ENCODE peak calls at places on chromosomes 11 and 22, in five cellular contexts. One of them, this sample, is unnamed.

GRCh38 chr11:61532136-61533038 is 23.8 kb downstream of the LRRC10B start:
- DNase-seq in RPMI7951: peak
- DNase-seq in stimulated activated CD8-positive, alpha-beta memory T cell treated with anti-CD3 and anti-CD28 coated beads, Interleukin-7, amount 100 ng/mL, for 24 hours: no peak
- DNase-seq in stimulated activated CD4-positive, alpha-beta T cell treated with anti-CD3 and anti-CD28 coated beads, TNF-alpha, amount 100 ng/mL, for 4 hours: no peak
- DNase-seq in adrenal gland: peak
- DNase-seq in this sample: no peak

GRCh38 chr22:19869497-19870152 is 15.0 kb upstream of the GNB1L start:
- DNase-seq in RPMI7951: no peak
- DNase-seq in stimulated activated CD8-positive, alpha-beta memory T cell treated with anti-CD3 and anti-CD28 coated beads, Interleukin-7, amount 100 ng/mL, for 24 hours: no peak
- DNase-seq in stimulated activated CD4-positive, alpha-beta T cell treated with anti-CD3 and anti-CD28 coated beads, TNF-alpha, amount 100 ng/mL, for 4 hours: no peak
- DNase-seq in adrenal gland: peak
- DNase-seq in this sample: no peak

GRCh38 chr22:37409557-37409956 is 17.7 kb downstream of the ELFN2 start:
- DNase-seq in RPMI7951: no peak
- DNase-seq in stimulated activated CD8-positive, alpha-beta memory T cell treated with anti-CD3 and anti-CD28 coated beads, Interleukin-7, amount 100 ng/mL, for 24 hours: no peak
- DNase-seq in stimulated activated CD4-positive, alpha-beta T cell treated with anti-CD3 and anti-CD28 coated beads, TNF-alpha, amount 100 ng/mL, for 4 hours: no peak
- DNase-seq in adrenal gland: no peak
- DNase-seq in this sample: no peak

GRCh38 chr11:69636870-69637600 is 3.9 kb upstream of the CCND1 start:
- DNase-seq in RPMI7951: no peak
- DNase-seq in stimulated activated CD8-positive, alpha-beta memory T cell treated with anti-CD3 and anti-CD28 coated beads, Interleukin-7, amount 100 ng/mL, for 24 hours: no peak
- DNase-seq in stimulated activated CD4-positive, alpha-beta T cell treated with anti-CD3 and anti-CD28 coated beads, TNF-alpha, amount 100 ng/mL, for 4 hours: no peak
- DNase-seq in adrenal gland: no peak
- DNase-seq in this sample: no peak

GRCh38 chr11:46554205-46555162 is 39.3 kb downstream of the AMBRA1 start:
- DNase-seq in RPMI7951: peak
- DNase-seq in stimulated activated CD8-positive, alpha-beta memory T cell treated with anti-CD3 and anti-CD28 coated beads, Interleukin-7, amount 100 ng/mL, for 24 hours: no peak
- DNase-seq in stimulated activated CD4-positive, alpha-beta T cell treated with anti-CD3 and anti-CD28 coated beads, TNF-alpha, amount 100 ng/mL, for 4 hours: no peak
- DNase-seq in adrenal gland: no peak
- DNase-seq in this sample: peak

GRCh38 chr11:43806976-43807375 is 73.7 kb upstream of the ALKBH3 start:
- DNase-seq in RPMI7951: no peak
- DNase-seq in stimulated activated CD8-positive, alpha-beta memory T cell treated with anti-CD3 and anti-CD28 coated beads, Interleukin-7, amount 100 ng/mL, for 24 hours: no peak
- DNase-seq in stimulated activated CD4-positive, alpha-beta T cell treated with anti-CD3 and anti-CD28 coated beads, TNF-alpha, amount 100 ng/mL, for 4 hours: no peak
- DNase-seq in adrenal gland: no peak
- DNase-seq in this sample: no peak

GRCh38 chr11:11636671-11637070 is 14.9 kb upstream of the GALNT18 start:
- DNase-seq in RPMI7951: no peak
- DNase-seq in stimulated activated CD8-positive, alpha-beta memory T cell treated with anti-CD3 and anti-CD28 coated beads, Interleukin-7, amount 100 ng/mL, for 24 hours: no peak
- DNase-seq in stimulated activated CD4-positive, alpha-beta T cell treated with anti-CD3 and anti-CD28 coated beads, TNF-alpha, amount 100 ng/mL, for 4 hours: no peak
- DNase-seq in adrenal gland: no peak
- DNase-seq in this sample: no peak

GRCh38 chr22:46590334-46590733 is 29.9 kb upstream of the GRAMD4 start:
- DNase-seq in RPMI7951: no peak
- DNase-seq in stimulated activated CD8-positive, alpha-beta memory T cell treated with anti-CD3 and anti-CD28 coated beads, Interleukin-7, amount 100 ng/mL, for 24 hours: no peak
- DNase-seq in stimulated activated CD4-positive, alpha-beta T cell treated with anti-CD3 and anti-CD28 coated beads, TNF-alpha, amount 100 ng/mL, for 4 hours: no peak
- DNase-seq in adrenal gland: no peak
- DNase-seq in this sample: no peak

GRCh38 chr11:8202428-8203160 is 33.8 kb upstream of the RIC3 start:
- DNase-seq in RPMI7951: no peak
- DNase-seq in stimulated activated CD8-positive, alpha-beta memory T cell treated with anti-CD3 and anti-CD28 coated beads, Interleukin-7, amount 100 ng/mL, for 24 hours: no peak
- DNase-seq in stimulated activated CD4-positive, alpha-beta T cell treated with anti-CD3 and anti-CD28 coated beads, TNF-alpha, amount 100 ng/mL, for 4 hours: no peak
- DNase-seq in adrenal gland: no peak
- DNase-seq in this sample: no peak

GRCh38 chr11:58622344-58622743 is at the start of gene CNTF:
- DNase-seq in RPMI7951: peak
- DNase-seq in stimulated activated CD8-positive, alpha-beta memory T cell treated with anti-CD3 and anti-CD28 coated beads, Interleukin-7, amount 100 ng/mL, for 24 hours: no peak
- DNase-seq in stimulated activated CD4-positive, alpha-beta T cell treated with anti-CD3 and anti-CD28 coated beads, TNF-alpha, amount 100 ng/mL, for 4 hours: no peak
- DNase-seq in adrenal gland: no peak
- DNase-seq in this sample: no peak

GRCh38 chr11:6259638-6260019 is at the start of gene CCKBR:
- DNase-seq in RPMI7951: no peak
- DNase-seq in stimulated activated CD8-positive, alpha-beta memory T cell treated with anti-CD3 and anti-CD28 coated beads, Interleukin-7, amount 100 ng/mL, for 24 hours: no peak
- DNase-seq in stimulated activated CD4-positive, alpha-beta T cell treated with anti-CD3 and anti-CD28 coated beads, TNF-alpha, amount 100 ng/mL, for 4 hours: no peak
- DNase-seq in adrenal gland: peak
- DNase-seq in this sample: no peak

GRCh38 chr11:71406681-71407080 is 41.5 kb downstream of the DHCR7 start:
- DNase-seq in RPMI7951: no peak
- DNase-seq in stimulated activated CD8-positive, alpha-beta memory T cell treated with anti-CD3 and anti-CD28 coated beads, Interleukin-7, amount 100 ng/mL, for 24 hours: no peak
- DNase-seq in stimulated activated CD4-positive, alpha-beta T cell treated with anti-CD3 and anti-CD28 coated beads, TNF-alpha, amount 100 ng/mL, for 4 hours: no peak
- DNase-seq in adrenal gland: no peak
- DNase-seq in this sample: no peak

GRCh38 chr11:68903631-68904457 is at the start of the genes IGHMBP2 and MRPL21:
- DNase-seq in RPMI7951: peak
- DNase-seq in stimulated activated CD8-positive, alpha-beta memory T cell treated with anti-CD3 and anti-CD28 coated beads, Interleukin-7, amount 100 ng/mL, for 24 hours: peak
- DNase-seq in stimulated activated CD4-positive, alpha-beta T cell treated with anti-CD3 and anti-CD28 coated beads, TNF-alpha, amount 100 ng/mL, for 4 hours: peak
- DNase-seq in adrenal gland: peak
- DNase-seq in this sample: peak

GRCh38 chr11:30196400-30197206 is 34.2 kb upstream of the FSHB start:
- DNase-seq in RPMI7951: peak
- DNase-seq in stimulated activated CD8-positive, alpha-beta memory T cell treated with anti-CD3 and anti-CD28 coated beads, Interleukin-7, amount 100 ng/mL, for 24 hours: peak
- DNase-seq in stimulated activated CD4-positive, alpha-beta T cell treated with anti-CD3 and anti-CD28 coated beads, TNF-alpha, amount 100 ng/mL, for 4 hours: peak
- DNase-seq in adrenal gland: peak
- DNase-seq in this sample: peak

GRCh38 chr11:111849631-111850030 is 21.8 kb downstream of the ALG9 start:
- DNase-seq in RPMI7951: no peak
- DNase-seq in stimulated activated CD8-positive, alpha-beta memory T cell treated with anti-CD3 and anti-CD28 coated beads, Interleukin-7, amount 100 ng/mL, for 24 hours: no peak
- DNase-seq in stimulated activated CD4-positive, alpha-beta T cell treated with anti-CD3 and anti-CD28 coated beads, TNF-alpha, amount 100 ng/mL, for 4 hours: no peak
- DNase-seq in adrenal gland: no peak
- DNase-seq in this sample: no peak

GRCh38 chr11:91872216-91872615 is 352.4 kb upstream of the FAT3 start:
- DNase-seq in RPMI7951: no peak
- DNase-seq in stimulated activated CD8-positive, alpha-beta memory T cell treated with anti-CD3 and anti-CD28 coated beads, Interleukin-7, amount 100 ng/mL, for 24 hours: no peak
- DNase-seq in stimulated activated CD4-positive, alpha-beta T cell treated with anti-CD3 and anti-CD28 coated beads, TNF-alpha, amount 100 ng/mL, for 4 hours: no peak
- DNase-seq in adrenal gland: no peak
- DNase-seq in this sample: no peak

GRCh38 chr11:1542267-1542666 is 29.8 kb downstream of the DUSP8 start:
- DNase-seq in RPMI7951: no peak
- DNase-seq in stimulated activated CD8-positive, alpha-beta memory T cell treated with anti-CD3 and anti-CD28 coated beads, Interleukin-7, amount 100 ng/mL, for 24 hours: no peak
- DNase-seq in stimulated activated CD4-positive, alpha-beta T cell treated with anti-CD3 and anti-CD28 coated beads, TNF-alpha, amount 100 ng/mL, for 4 hours: no peak
- DNase-seq in adrenal gland: no peak
- DNase-seq in this sample: no peak

GRCh38 chr11:125313271-125314222 is 149.0 kb downstream of the PKNOX2 start:
- DNase-seq in RPMI7951: peak
- DNase-seq in stimulated activated CD8-positive, alpha-beta memory T cell treated with anti-CD3 and anti-CD28 coated beads, Interleukin-7, amount 100 ng/mL, for 24 hours: no peak
- DNase-seq in stimulated activated CD4-positive, alpha-beta T cell treated with anti-CD3 and anti-CD28 coated beads, TNF-alpha, amount 100 ng/mL, for 4 hours: no peak
- DNase-seq in adrenal gland: no peak
- DNase-seq in this sample: no peak

GRCh38 chr22:27433585-27434190 is 367.9 kb downstream of the MN1 start:
- DNase-seq in RPMI7951: no peak
- DNase-seq in stimulated activated CD8-positive, alpha-beta memory T cell treated with anti-CD3 and anti-CD28 coated beads, Interleukin-7, amount 100 ng/mL, for 24 hours: no peak
- DNase-seq in stimulated activated CD4-positive, alpha-beta T cell treated with anti-CD3 and anti-CD28 coated beads, TNF-alpha, amount 100 ng/mL, for 4 hours: no peak
- DNase-seq in adrenal gland: no peak
- DNase-seq in this sample: no peak

GRCh38 chr11:1151366-1152315 is 6.1 kb upstream of the MUC5AC start:
- DNase-seq in RPMI7951: no peak
- DNase-seq in stimulated activated CD8-positive, alpha-beta memory T cell treated with anti-CD3 and anti-CD28 coated beads, Interleukin-7, amount 100 ng/mL, for 24 hours: no peak
- DNase-seq in stimulated activated CD4-positive, alpha-beta T cell treated with anti-CD3 and anti-CD28 coated beads, TNF-alpha, amount 100 ng/mL, for 4 hours: no peak
- DNase-seq in adrenal gland: no peak
- DNase-seq in this sample: no peak

GRCh38 chr22:29654420-29654819 is 51.0 kb downstream of the NF2 start:
- DNase-seq in RPMI7951: no peak
- DNase-seq in stimulated activated CD8-positive, alpha-beta memory T cell treated with anti-CD3 and anti-CD28 coated beads, Interleukin-7, amount 100 ng/mL, for 24 hours: no peak
- DNase-seq in stimulated activated CD4-positive, alpha-beta T cell treated with anti-CD3 and anti-CD28 coated beads, TNF-alpha, amount 100 ng/mL, for 4 hours: no peak
- DNase-seq in adrenal gland: no peak
- DNase-seq in this sample: no peak

GRCh38 chr11:116581349-116581748 is 191.4 kb downstream of the BUD13 start:
- DNase-seq in RPMI7951: no peak
- DNase-seq in stimulated activated CD8-positive, alpha-beta memory T cell treated with anti-CD3 and anti-CD28 coated beads, Interleukin-7, amount 100 ng/mL, for 24 hours: no peak
- DNase-seq in stimulated activated CD4-positive, alpha-beta T cell treated with anti-CD3 and anti-CD28 coated beads, TNF-alpha, amount 100 ng/mL, for 4 hours: no peak
- DNase-seq in adrenal gland: no peak
- DNase-seq in this sample: no peak

GRCh38 chr22:50293441-50294318 is 13.8 kb downstream of the PLXNB2 start:
- DNase-seq in RPMI7951: peak
- DNase-seq in stimulated activated CD8-positive, alpha-beta memory T cell treated with anti-CD3 and anti-CD28 coated beads, Interleukin-7, amount 100 ng/mL, for 24 hours: no peak
- DNase-seq in stimulated activated CD4-positive, alpha-beta T cell treated with anti-CD3 and anti-CD28 coated beads, TNF-alpha, amount 100 ng/mL, for 4 hours: no peak
- DNase-seq in adrenal gland: peak
- DNase-seq in this sample: no peak

GRCh38 chr11:84922212-84922805 is 704.8 kb downstream of the DLG2 start:
- DNase-seq in RPMI7951: no peak
- DNase-seq in stimulated activated CD8-positive, alpha-beta memory T cell treated with anti-CD3 and anti-CD28 coated beads, Interleukin-7, amount 100 ng/mL, for 24 hours: no peak
- DNase-seq in stimulated activated CD4-positive, alpha-beta T cell treated with anti-CD3 and anti-CD28 coated beads, TNF-alpha, amount 100 ng/mL, for 4 hours: no peak
- DNase-seq in adrenal gland: no peak
- DNase-seq in this sample: no peak

GRCh38 chr22:27480487-27480886 is 321.1 kb downstream of the MN1 start:
- DNase-seq in RPMI7951: no peak
- DNase-seq in stimulated activated CD8-positive, alpha-beta memory T cell treated with anti-CD3 and anti-CD28 coated beads, Interleukin-7, amount 100 ng/mL, for 24 hours: no peak
- DNase-seq in stimulated activated CD4-positive, alpha-beta T cell treated with anti-CD3 and anti-CD28 coated beads, TNF-alpha, amount 100 ng/mL, for 4 hours: no peak
- DNase-seq in adrenal gland: no peak
- DNase-seq in this sample: no peak

GRCh38 chr11:134071766-134072403 is 3.0 kb downstream of the JAM3 start:
- DNase-seq in RPMI7951: no peak
- DNase-seq in stimulated activated CD8-positive, alpha-beta memory T cell treated with anti-CD3 and anti-CD28 coated beads, Interleukin-7, amount 100 ng/mL, for 24 hours: no peak
- DNase-seq in stimulated activated CD4-positive, alpha-beta T cell treated with anti-CD3 and anti-CD28 coated beads, TNF-alpha, amount 100 ng/mL, for 4 hours: no peak
- DNase-seq in adrenal gland: no peak
- DNase-seq in this sample: no peak

GRCh38 chr11:12126352-12127019 is 16.1 kb downstream of the MICAL2 start:
- DNase-seq in RPMI7951: peak
- DNase-seq in stimulated activated CD8-positive, alpha-beta memory T cell treated with anti-CD3 and anti-CD28 coated beads, Interleukin-7, amount 100 ng/mL, for 24 hours: no peak
- DNase-seq in stimulated activated CD4-positive, alpha-beta T cell treated with anti-CD3 and anti-CD28 coated beads, TNF-alpha, amount 100 ng/mL, for 4 hours: no peak
- DNase-seq in adrenal gland: no peak
- DNase-seq in this sample: no peak

GRCh38 chr11:75288846-75289760 is 48.5 kb downstream of the TPBGL start:
- DNase-seq in RPMI7951: no peak
- DNase-seq in stimulated activated CD8-positive, alpha-beta memory T cell treated with anti-CD3 and anti-CD28 coated beads, Interleukin-7, amount 100 ng/mL, for 24 hours: no peak
- DNase-seq in stimulated activated CD4-positive, alpha-beta T cell treated with anti-CD3 and anti-CD28 coated beads, TNF-alpha, amount 100 ng/mL, for 4 hours: no peak
- DNase-seq in adrenal gland: no peak
- DNase-seq in this sample: no peak

GRCh38 chr11:19777342-19778102 is 64.9 kb downstream of the NAV2 start:
- DNase-seq in RPMI7951: no peak
- DNase-seq in stimulated activated CD8-positive, alpha-beta memory T cell treated with anti-CD3 and anti-CD28 coated beads, Interleukin-7, amount 100 ng/mL, for 24 hours: no peak
- DNase-seq in stimulated activated CD4-positive, alpha-beta T cell treated with anti-CD3 and anti-CD28 coated beads, TNF-alpha, amount 100 ng/mL, for 4 hours: no peak
- DNase-seq in adrenal gland: no peak
- DNase-seq in this sample: no peak

GRCh38 chr22:44521326-44521725 is 23.3 kb upstream of the RTL6 start:
- DNase-seq in RPMI7951: peak
- DNase-seq in stimulated activated CD8-positive, alpha-beta memory T cell treated with anti-CD3 and anti-CD28 coated beads, Interleukin-7, amount 100 ng/mL, for 24 hours: no peak
- DNase-seq in stimulated activated CD4-positive, alpha-beta T cell treated with anti-CD3 and anti-CD28 coated beads, TNF-alpha, amount 100 ng/mL, for 4 hours: no peak
- DNase-seq in adrenal gland: no peak
- DNase-seq in this sample: no peak

GRCh38 chr11:13661074-13661623 is 7.3 kb upstream of the FAR1 start:
- DNase-seq in RPMI7951: no peak
- DNase-seq in stimulated activated CD8-positive, alpha-beta memory T cell treated with anti-CD3 and anti-CD28 coated beads, Interleukin-7, amount 100 ng/mL, for 24 hours: no peak
- DNase-seq in stimulated activated CD4-positive, alpha-beta T cell treated with anti-CD3 and anti-CD28 coated beads, TNF-alpha, amount 100 ng/mL, for 4 hours: no peak
- DNase-seq in adrenal gland: no peak
- DNase-seq in this sample: no peak

GRCh38 chr11:95101935-95102334 is 12.3 kb downstream of the ENDOD1 start:
- DNase-seq in RPMI7951: no peak
- DNase-seq in stimulated activated CD8-positive, alpha-beta memory T cell treated with anti-CD3 and anti-CD28 coated beads, Interleukin-7, amount 100 ng/mL, for 24 hours: no peak
- DNase-seq in stimulated activated CD4-positive, alpha-beta T cell treated with anti-CD3 and anti-CD28 coated beads, TNF-alpha, amount 100 ng/mL, for 4 hours: no peak
- DNase-seq in adrenal gland: no peak
- DNase-seq in this sample: no peak

GRCh38 chr11:76769645-76770586 is 13.2 kb upstream of the TSKU start:
- DNase-seq in RPMI7951: peak
- DNase-seq in stimulated activated CD8-positive, alpha-beta memory T cell treated with anti-CD3 and anti-CD28 coated beads, Interleukin-7, amount 100 ng/mL, for 24 hours: no peak
- DNase-seq in stimulated activated CD4-positive, alpha-beta T cell treated with anti-CD3 and anti-CD28 coated beads, TNF-alpha, amount 100 ng/mL, for 4 hours: no peak
- DNase-seq in adrenal gland: peak
- DNase-seq in this sample: no peak

GRCh38 chr22:37157516-37158289 is 8.0 kb upstream of the IL2RB start:
- DNase-seq in RPMI7951: peak
- DNase-seq in stimulated activated CD8-positive, alpha-beta memory T cell treated with anti-CD3 and anti-CD28 coated beads, Interleukin-7, amount 100 ng/mL, for 24 hours: no peak
- DNase-seq in stimulated activated CD4-positive, alpha-beta T cell treated with anti-CD3 and anti-CD28 coated beads, TNF-alpha, amount 100 ng/mL, for 4 hours: no peak
- DNase-seq in adrenal gland: no peak
- DNase-seq in this sample: peak

GRCh38 chr11:68224606-68225005 is 11.5 kb upstream of the KMT5B start:
- DNase-seq in RPMI7951: no peak
- DNase-seq in stimulated activated CD8-positive, alpha-beta memory T cell treated with anti-CD3 and anti-CD28 coated beads, Interleukin-7, amount 100 ng/mL, for 24 hours: no peak
- DNase-seq in stimulated activated CD4-positive, alpha-beta T cell treated with anti-CD3 and anti-CD28 coated beads, TNF-alpha, amount 100 ng/mL, for 4 hours: no peak
- DNase-seq in adrenal gland: no peak
- DNase-seq in this sample: no peak